ENCODE peak calls at places on chromosomes 11 and 22, in seven cellular contexts. O is Caki2; P is glutamatergic neuron; Q is skeletal muscle cell; L is omental fat pad; H is T-helper 9 cell; J is stimulated activated CD4-positive, alpha-beta T cell treated with anti-CD3 and anti-CD28 coated beads, Interleukin-1b, Interleukin-23, amount 100 ng/mL, for 48 hours. R is an unnamed sample.

GRCh38 chr11:19972091-19972490 is 188.2 kb downstream of the DBX1 start:
- DNase-seq in H (no peak), P (no peak), L (no peak), Q (no peak), O (no peak), J (no peak), R (no peak)

GRCh38 chr22:31241936-31242335 is 29.8 kb downstream of the LIMK2 start:
- DNase-seq in H (no peak), J (no peak), P (no peak), Q (no peak), L (no peak), O (peak), R (no peak)

GRCh38 chr11:57667715-57668466 is at the start of gene ZDHHC5:
- DNase-seq in J (peak), P (peak), Q (peak), H (peak), O (peak), L (peak), R (peak)

GRCh38 chr11:62140302-62141110 is 16.7 kb downstream of the INCENP start:
- DNase-seq in Q (no peak), O (no peak), L (no peak), P (no peak), J (no peak), H (no peak), R (no peak)

GRCh38 chr11:10268746-10269487 is 25.1 kb downstream of the SBF2 start:
- DNase-seq in P (no peak), H (no peak), J (no peak), O (no peak), Q (no peak), L (no peak), R (no peak)

GRCh38 chr11:44047931-44048431 is at the start of gene ACCSL:
- DNase-seq in L (no peak), Q (no peak), P (no peak), H (no peak), O (no peak), J (no peak), R (peak)

GRCh38 chr11:122690801-122691649 is 35.5 kb downstream of the UBASH3B start:
- DNase-seq in Q (no peak), P (no peak), H (no peak), O (no peak), L (no peak), J (no peak), R (no peak)

GRCh38 chr11:17531818-17532131 is 12.4 kb downstream of the USH1C start:
- DNase-seq in H (no peak), L (no peak), J (no peak), P (no peak), O (no peak), Q (peak), R (no peak)

GRCh38 chr11:3126207-3126865 is 38.8 kb downstream of the OSBPL5 start:
- DNase-seq in P (no peak), O (no peak), H (no peak), Q (no peak), J (no peak), L (no peak), R (peak)

GRCh38 chr11:109309153-109309552 is 112.8 kb upstream of the C11orf87 start:
- DNase-seq in H (no peak), L (no peak), Q (peak), P (no peak), O (no peak), J (no peak), R (no peak)

GRCh38 chr22:45472426-45472825 is 30.3 kb upstream of the FBLN1 start:
- DNase-seq in Q (no peak), H (no peak), L (no peak), J (no peak), P (no peak), O (no peak), R (no peak)

GRCh38 chr22:20653795-20654342 is 120.0 kb upstream of the SERPIND1 start:
- DNase-seq in O (no peak), P (no peak), J (no peak), L (no peak), H (no peak), Q (no peak), R (no peak)

GRCh38 chr11:2095198-2095520 is 44.0 kb downstream of the IGF2 start:
- DNase-seq in L (no peak), Q (no peak), O (no peak), H (no peak), P (no peak), J (no peak), R (no peak)

GRCh38 chr22:20173720-20174119 is 22.9 kb upstream of the CCDC188 start:
- DNase-seq in O (no peak), H (no peak), J (no peak), Q (no peak), L (no peak), P (no peak), R (no peak)

GRCh38 chr11:79472736-79473536 is 32.1 kb upstream of the TENM4 start:
- DNase-seq in L (no peak), O (no peak), P (no peak), H (no peak), Q (no peak), J (no peak), R (no peak)